ENCODE peak calls at places on chromosomes 7 and 10, in six cellular contexts. L is cardiac fibroblast, R is choroid plexus epithelial cell, D is WTC11, M is dorsolateral prefrontal cortex, V is left ventricle myocardium inferior. K is an unnamed sample.
A peak's percentile ranks its signal among the peaks of the same experiment; 100 is the strongest.

GRCh38 chr7:82317257-82317721 is 126.3 kb downstream of the CACNA2D1 start:
- DNase-seq in R (peak; percentile 13), D (no peak), L (no peak), M (no peak), V (no peak), K (no peak)

GRCh38 chr10:46542567-46543323 is 13.7 kb downstream of the GPRIN2 start:
- DNase-seq in V (peak; percentile 11), D (peak; percentile 6), R (no peak), M (peak; percentile 45), L (no peak), K (no peak)

GRCh38 chr7:5702876-5703571 is 78.4 kb downstream of the RNF216 start:
- DNase-seq in L (no peak), V (peak; percentile 61), M (peak; percentile 95), D (no peak), R (peak; percentile 57), K (no peak)

GRCh38 chr7:128100949-128101713 is 69.9 kb upstream of the LRRC4 start:
- DNase-seq in R (no peak), D (no peak), M (no peak), V (no peak), L (no peak), K (no peak)

GRCh38 chr10:120486671-120487205 is 29.7 kb downstream of the PLPP4 start:
- DNase-seq in D (no peak), L (no peak), R (no peak), V (no peak), M (no peak), K (peak; percentile 46)

GRCh38 chr7:51019231-51019844 is 236.6 kb upstream of the GRB10 start:
- DNase-seq in V (no peak), R (peak; percentile 74), D (no peak), L (peak; percentile 79), M (no peak), K (peak; percentile 11)

GRCh38 chr7:64876792-64877713 is 26.0 kb upstream of the ZNF273 start:
- DNase-seq in V (peak; percentile 55), R (peak; percentile 19), L (no peak), M (peak; percentile 80), D (peak; percentile 80), K (peak; percentile 60)

GRCh38 chr10:103114876-103115275 is 78.2 kb downstream of the NT5C2 start:
- DNase-seq in M (no peak), R (no peak), V (no peak), D (no peak), L (no peak), K (no peak)

GRCh38 chr10:61397175-61397986 is 55.8 kb downstream of the TMEM26 start:
- DNase-seq in M (no peak), D (no peak), L (peak; percentile 58), V (no peak), R (peak; percentile 86), K (no peak)

GRCh38 chr10:69387500-69387899 is 29.2 kb downstream of the TACR2 start:
- DNase-seq in R (no peak), L (no peak), V (no peak), M (no peak), D (no peak), K (no peak)

GRCh38 chr7:44757311-44757710 is 8.7 kb downstream of the ZMIZ2 start:
- DNase-seq in M (no peak), R (no peak), L (peak; percentile 55), V (peak; percentile 78), D (no peak), K (no peak)

GRCh38 chr10:48606530-48607355 is 1.9 kb upstream of the ARHGAP22 start:
- DNase-seq in L (peak; percentile 90), D (no peak), M (no peak), R (peak; percentile 83), V (no peak), K (peak; percentile 79)

GRCh38 chr10:124068929-124069328 is 24.5 kb downstream of the CHST15 start:
- DNase-seq in M (no peak), L (no peak), D (no peak), R (no peak), V (no peak), K (no peak)

GRCh38 chr10:129963076-129963830 is 821 bp downstream of the EBF3 start:
- DNase-seq in M (no peak), V (no peak), L (peak; percentile 55), D (peak; percentile 45), R (peak; percentile 46), K (peak; percentile 61)

GRCh38 chr10:49742683-49743463 is 19.2 kb downstream of the OGDHL start:
- DNase-seq in M (peak; percentile 44), D (no peak), V (no peak), L (no peak), R (no peak), K (no peak)

GRCh38 chr7:97145068-97145467 is 27.6 kb downstream of the SDHAF3 start:
- DNase-seq in L (peak; percentile 61), R (peak; percentile 70), M (no peak), D (no peak), V (no peak), K (no peak)

GRCh38 chr10:23200586-23200985 is 8.5 kb downstream of the PTF1A start:
- DNase-seq in L (no peak), R (no peak), D (no peak), V (no peak), M (no peak), K (no peak)

GRCh38 chr7:100486111-100486636 is 2.4 kb downstream of the NYAP1 start:
- DNase-seq in M (no peak), D (no peak), L (no peak), V (no peak), R (no peak), K (no peak)

GRCh38 chr7:131183611-131184119 is 144.0 kb upstream of the MKLN1 start:
- DNase-seq in R (no peak), M (no peak), D (no peak), L (peak; percentile 11), V (no peak), K (no peak)

GRCh38 chr7:156504687-156505545 is 135.7 kb upstream of the RNF32 start:
- DNase-seq in V (no peak), D (no peak), R (no peak), M (no peak), L (no peak), K (no peak)

GRCh38 chr10:94268652-94269051 is 94.1 kb downstream of the NOC3L start:
- DNase-seq in D (no peak), R (no peak), V (no peak), M (no peak), L (no peak), K (no peak)

GRCh38 chr7:30880941-30881340 is 30.7 kb upstream of the AQP1 start:
- DNase-seq in M (no peak), R (no peak), D (no peak), V (no peak), L (no peak), K (no peak)

GRCh38 chr10:21499910-21500577 is 25.4 kb downstream of the SKIDA1 start:
- DNase-seq in R (no peak), M (no peak), L (peak; percentile 35), D (peak; percentile 82), V (peak; percentile 31), K (no peak)

GRCh38 chr7:44787041-44787440 is 9.4 kb upstream of the PPIA start:
- DNase-seq in D (no peak), L (no peak), V (no peak), M (no peak), R (no peak), K (no peak)

GRCh38 chr10:22552888-22553378 is 161.4 kb downstream of the PIP4K2A start:
- DNase-seq in M (no peak), R (peak; percentile 62), L (peak; percentile 26), D (no peak), V (no peak), K (no peak)

GRCh38 chr10:62047960-62048383 is 146.5 kb downstream of the ARID5B start:
- DNase-seq in R (peak; percentile 52), V (no peak), L (peak; percentile 62), D (no peak), M (no peak), K (no peak)

GRCh38 chr10:113199459-113199858 is 249.4 kb downstream of the TCF7L2 start:
- DNase-seq in D (no peak), L (no peak), M (no peak), V (no peak), R (peak; percentile 33), K (no peak)

GRCh38 chr10:30127120-30127541 is 67.7 kb upstream of the JCAD start:
- DNase-seq in D (no peak), L (peak; percentile 69), V (no peak), R (peak; percentile 3), M (no peak), K (no peak)

DNA sequence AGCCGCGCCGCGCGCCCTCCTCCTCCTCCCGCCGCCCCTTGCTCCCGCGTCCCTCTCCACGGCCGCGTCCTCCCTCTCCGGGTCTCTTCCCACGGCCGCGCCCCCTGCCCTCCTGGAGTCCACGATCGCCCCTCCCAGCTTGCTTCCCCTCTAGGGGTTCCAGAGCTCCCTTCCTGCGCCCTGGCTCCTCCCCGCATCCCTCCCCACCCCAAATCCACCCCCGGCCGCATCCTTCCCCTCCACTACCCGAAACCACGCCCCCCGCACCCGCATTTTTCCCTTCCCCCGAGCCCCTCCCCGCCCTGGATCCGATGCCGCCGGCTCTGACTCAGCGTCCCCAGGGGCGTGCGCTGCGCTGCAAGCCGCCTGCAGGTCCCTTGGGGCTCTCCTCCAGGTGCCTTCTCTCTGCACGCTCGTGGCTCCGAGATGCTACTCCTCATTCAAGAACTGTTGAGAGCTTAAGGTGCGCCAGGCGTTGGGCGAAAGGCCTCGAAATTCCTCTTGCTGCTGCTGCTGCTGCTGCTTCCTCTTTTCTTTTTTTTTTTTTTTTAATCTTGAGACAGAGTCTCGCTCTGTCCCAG is 347 bp upstream of the TMEM130 start:
- DNase-seq in R (peak; percentile 46), L (peak; percentile 43), D (peak; percentile 77), M (peak; percentile 75), V (peak; percentile 26), K (no peak)
- TF ChIP-seq CTCF in R (no peak), L (no peak), D (no peak), M (no peak), V (no peak), K (no peak)

GRCh38 chr7:116546916-116547315 is 22.1 kb downstream of the CAV1 start:
- DNase-seq in D (no peak), L (no peak), R (no peak), M (no peak), V (no peak), K (no peak)
- TF ChIP-seq CTCF in D (no peak), L (no peak), R (no peak), M (no peak), V (no peak), K (no peak)

GRCh38 chr10:79066460-79067240 is 2.1 kb upstream of the ZMIZ1 start:
- DNase-seq in L (peak; percentile 34), V (no peak), R (peak; percentile 30), D (peak; percentile 32), M (no peak), K (peak; percentile 79)
- TF ChIP-seq CTCF in L (no peak), V (peak; percentile 25), R (peak; percentile 22), D (no peak), M (no peak), K (no peak)

DNA sequence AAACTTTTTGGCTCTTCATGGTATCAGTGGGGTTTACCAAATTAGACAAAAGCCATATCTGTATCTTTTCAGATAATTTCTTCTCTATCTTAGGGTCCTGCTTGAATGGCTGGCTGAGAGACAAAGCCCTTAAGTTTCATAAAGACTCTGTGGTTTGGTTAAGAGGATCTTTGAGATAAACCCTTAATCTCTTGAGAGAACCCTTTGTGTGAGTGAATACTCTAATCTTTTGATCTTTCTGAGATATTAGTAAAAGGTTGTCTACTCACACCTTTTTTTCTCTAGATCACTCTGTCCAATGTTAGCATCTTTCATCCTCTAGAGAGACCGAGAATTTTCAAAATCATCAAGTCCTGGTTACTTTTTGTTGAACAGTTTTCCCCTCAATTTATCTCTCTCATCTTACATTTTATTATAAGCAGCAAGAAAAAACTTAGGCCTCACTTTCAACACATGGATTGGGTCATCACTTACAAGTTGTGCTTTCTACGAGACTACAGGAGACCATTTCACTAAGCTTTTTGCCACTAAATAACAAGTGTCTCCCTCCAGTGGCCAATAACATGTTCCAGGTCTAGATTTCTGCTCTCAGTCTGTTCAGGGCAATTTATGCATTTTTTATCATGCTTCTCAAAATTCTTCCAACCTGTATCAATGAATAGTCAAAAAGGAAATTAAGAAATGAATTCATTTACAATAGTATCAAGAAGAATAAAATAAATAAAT is 28.4 kb downstream of the DNAJC9 start:
- DNase-seq in M (no peak), D (no peak), R (peak; percentile 68), L (peak; percentile 43), V (no peak), K (no peak)
- TF ChIP-seq CTCF in M (no peak), D (no peak), R (peak; percentile 65), L (peak; percentile 46), V (no peak), K (peak; percentile 12)